ENCODE peak calls at places on chromosomes 12 and 14, in seven cellular contexts. B is lower leg skin, G is K562, U is NB4, A is sigmoid colon, H is prostate gland, J is A549. T is an unnamed sample.

GRCh38 chr14:103716091-103716801 is 636 bp downstream of the ZFYVE21 start:
- DNase-seq in B (no peak), G (peak), U (peak), A (no peak), H (no peak), J (no peak), T (no peak)

GRCh38 chr12:2586159-2587035 is 208.4 kb upstream of the FKBP4 start:
- DNase-seq in B (no peak), G (no peak), U (no peak), A (no peak), H (no peak), J (no peak), T (peak)

GRCh38 chr12:121806556-121807308 is 2.9 kb downstream of the SETD1B start:
- DNase-seq in B (no peak), G (peak), U (no peak), A (no peak), H (no peak), J (peak), T (no peak)

GRCh38 chr14:100400115-100400514 is 77.0 kb downstream of the SLC25A47 start:
- DNase-seq in B (no peak), G (no peak), U (no peak), A (no peak), H (peak), J (no peak), T (peak)

GRCh38 chr12:67482751-67483661 is 165.5 kb upstream of the DYRK2 start:
- DNase-seq in B (peak), G (no peak), U (peak), A (peak), H (peak), J (no peak), T (peak)

GRCh38 chr12:48816148-48816854 is 2.0 kb upstream of the CACNB3 start:
- DNase-seq in B (no peak), G (no peak), U (no peak), A (no peak), H (peak), J (no peak), T (peak)

GRCh38 chr12:53063708-53064612 is 14.1 kb downstream of the TNS2 start:
- DNase-seq in B (peak), G (no peak), U (no peak), A (peak), H (no peak), J (no peak), T (no peak)

GRCh38 chr12:104792570-104792969 is 165.5 kb downstream of the SLC41A2 start:
- DNase-seq in B (peak), G (no peak), U (no peak), A (peak), H (peak), J (peak), T (no peak)

GRCh38 chr14:99575043-99576023 is 28.7 kb downstream of the CCDC85C start:
- DNase-seq in B (peak), G (peak), U (peak), A (no peak), H (peak), J (peak), T (peak)

GRCh38 chr12:76880156-76881023 is 1.6 kb upstream of the CSRP2 start:
- DNase-seq in B (no peak), G (no peak), U (no peak), A (no peak), H (no peak), J (no peak), T (no peak)

GRCh38 chr12:112178796-112179195 is 53.4 kb downstream of the TRAFD1 start:
- DNase-seq in B (no peak), G (no peak), U (no peak), A (peak), H (no peak), J (no peak), T (no peak)
- TF ChIP-seq POLR2A in B (no peak), G (no peak), U (no peak), A (no peak), H (no peak), J (no peak), T (no peak)

GRCh38 chr12:65122661-65123060 is 1.6 kb upstream of the WIF1 start:
- DNase-seq in B (no peak), G (no peak), U (no peak), A (no peak), H (no peak), J (no peak), T (no peak)
- H3K4me3 ChIP-seq in B (no peak), G (no peak), U (no peak), A (no peak), H (no peak), J (no peak), T (no peak)

DNA sequence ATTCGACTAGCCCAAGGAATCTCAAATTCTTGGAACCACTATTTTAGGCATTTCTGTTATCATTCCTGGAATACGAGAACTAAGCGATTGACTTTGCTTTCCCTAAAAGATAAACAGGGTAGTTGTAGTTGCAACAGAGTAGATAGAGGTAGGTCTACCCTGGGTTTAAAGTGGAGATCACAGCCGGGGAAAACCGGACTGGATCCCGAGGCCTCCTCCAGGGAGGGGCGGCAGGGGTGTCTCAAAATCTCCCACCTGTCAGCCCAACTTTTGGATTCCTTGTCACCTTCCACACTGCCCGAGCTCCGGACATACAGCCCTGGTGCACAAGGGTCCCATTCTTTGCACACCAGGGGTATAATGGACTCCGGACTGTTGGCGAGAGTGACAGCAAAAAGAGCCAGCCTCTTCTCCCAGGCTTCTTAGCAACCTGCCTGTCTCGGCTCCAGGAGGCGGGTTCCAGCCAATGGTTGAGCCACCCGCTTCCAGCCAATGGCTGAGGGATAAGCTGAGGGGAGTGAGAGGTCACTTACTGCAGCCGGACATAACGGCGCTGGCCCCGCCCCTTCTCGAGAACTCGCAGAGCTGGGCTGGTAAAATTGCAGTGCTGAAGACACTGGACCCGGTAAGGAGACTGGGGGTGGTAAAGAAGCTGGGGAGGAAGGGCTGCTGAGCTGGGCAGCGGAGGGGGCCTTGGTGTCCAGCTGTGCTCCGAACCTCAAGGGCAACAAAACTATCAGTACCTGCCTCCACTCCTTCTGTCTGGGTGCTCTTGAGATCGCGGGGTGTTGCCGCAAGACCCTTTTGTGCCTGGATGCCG is at the start of gene SUOX:
- DNase-seq in B (peak), G (peak), U (peak), A (peak), H (peak), J (peak), T (peak)
- TF ChIP-seq POLR2A in B (no peak), G (peak), U (peak), A (peak), H (peak), J (peak), T (no peak)

GRCh38 chr12:27898022-27898421 is 74.5 kb downstream of the PTHLH start:
- DNase-seq in B (no peak), G (no peak), U (no peak), A (no peak), H (no peak), J (no peak), T (no peak)

GRCh38 chr12:27899151-27899661 is 73.3 kb downstream of the PTHLH start:
- DNase-seq in B (no peak), G (no peak), U (no peak), A (no peak), H (no peak), J (peak), T (no peak)

GRCh38 chr12:27894309-27894708 is 78.2 kb downstream of the PTHLH start:
- DNase-seq in B (no peak), G (no peak), U (no peak), A (no peak), H (no peak), J (no peak), T (no peak)

GRCh38 chr12:27900920-27901879 is 71.3 kb downstream of the PTHLH start:
- DNase-seq in B (no peak), G (no peak), U (peak), A (no peak), H (no peak), J (no peak), T (no peak)

DNA sequence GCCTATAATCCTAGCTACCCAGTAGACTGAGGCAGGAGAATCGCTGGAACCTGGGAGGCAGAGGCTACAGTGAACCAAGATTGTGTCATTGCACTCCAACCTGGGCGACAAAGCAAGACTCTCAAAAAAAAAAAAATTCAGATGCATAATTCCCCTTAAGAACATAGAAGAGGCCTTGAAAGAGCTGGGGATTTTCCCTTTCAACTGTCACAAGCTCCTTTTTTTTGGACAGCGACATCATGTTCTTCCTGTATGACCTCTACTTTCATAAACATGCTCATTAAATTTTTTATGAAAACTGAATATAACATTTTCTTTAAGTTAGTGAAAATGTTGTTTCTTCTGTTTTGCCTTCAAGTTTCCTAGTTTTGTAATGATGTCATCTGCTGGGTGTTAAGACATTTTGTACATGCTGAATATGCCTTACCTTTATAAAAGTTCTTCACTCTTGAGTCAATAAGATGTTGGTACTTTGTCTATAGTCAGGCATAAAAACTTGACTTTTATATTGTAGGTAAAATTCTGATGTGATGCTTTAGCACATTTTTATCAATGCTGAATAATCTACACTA is 76.0 kb downstream of the PTHLH start:
- DNase-seq in B (no peak), G (no peak), U (no peak), A (no peak), H (no peak), J (no peak), T (no peak)
- H3K4me3 ChIP-seq in B (no peak), G (no peak), U (no peak), A (no peak), H (no peak), J (no peak), T (no peak)

T was measured in stomach.